ENCODE peak calls at places on chromosomes 7 and 10, in five cellular contexts. C is stimulated activated CD4-positive, alpha-beta T cell treated with anti-CD3 and anti-CD28 coated beads, Interleukin-2, amount 100 ng/mL, for 48 hours; N is fibroblast of the aortic adventitia; O is A549; W is neural crest cell. F is an unnamed sample.

GRCh38 chr10:71191459-71192113 is 20.8 kb upstream of the UNC5B start:
- DNase-seq in C (no peak), N (no peak), O (no peak), W (no peak), F (no peak)

GRCh38 chr7:44636041-44636580 is 29.7 kb downstream of the OGDH start:
- DNase-seq in C (no peak), N (no peak), O (no peak), W (no peak), F (no peak)

GRCh38 chr10:49309691-49310371 is 10.9 kb downstream of the C10orf71 start:
- DNase-seq in C (no peak), N (no peak), O (no peak), W (no peak), F (no peak)

GRCh38 chr10:4867520-4868356 is 41.7 kb downstream of the AKR1E2 start:
- DNase-seq in C (no peak), N (peak), O (no peak), W (no peak), F (peak)

GRCh38 chr10:133378251-133379096 is 588 bp upstream of the PAOX start:
- DNase-seq in C (no peak), N (peak), O (peak), W (peak), F (peak)

GRCh38 chr7:45601094-45601493 is 26.9 kb downstream of the ADCY1 start:
- DNase-seq in C (no peak), N (no peak), O (no peak), W (no peak), F (no peak)

GRCh38 chr7:138752568-138753518 is 45.0 kb upstream of the TMEM213 start:
- DNase-seq in C (peak), N (no peak), O (peak), W (no peak), F (no peak)

GRCh38 chr7:120998996-120999565 is 10.6 kb downstream of the CPED1 start:
- DNase-seq in C (no peak), N (no peak), O (no peak), W (no peak), F (no peak)

GRCh38 chr7:43666938-43667337 is 62.4 kb downstream of the COA1 start:
- DNase-seq in C (no peak), N (peak), O (no peak), W (no peak), F (peak)

GRCh38 chr7:46178685-46179084 is 257.6 kb upstream of the IGFBP3 start:
- DNase-seq in C (no peak), N (peak), O (no peak), W (no peak), F (peak)

GRCh38 chr7:121938429-121938996 is 65.6 kb downstream of the PTPRZ1 start:
- DNase-seq in C (no peak), N (no peak), O (no peak), W (no peak), F (no peak)

GRCh38 chr10:64014281-64014680 is 493.1 kb downstream of the REEP3 start:
- DNase-seq in C (no peak), N (no peak), O (no peak), W (no peak), F (no peak)

GRCh38 chr10:86684305-86684704 is 16.0 kb downstream of the LDB3 start:
- DNase-seq in C (no peak), N (peak), O (no peak), W (peak), F (peak)

GRCh38 chr7:96311967-96312366 is 9.9 kb downstream of the SLC25A13 start:
- DNase-seq in C (no peak), N (peak), O (no peak), W (no peak), F (peak)

GRCh38 chr10:120981601-120982381 is 130.6 kb downstream of the WDR11 start:
- DNase-seq in C (no peak), N (no peak), O (no peak), W (no peak), F (no peak)

GRCh38 chr10:45059632-45060031 is 58.9 kb downstream of the ZNF22 start:
- DNase-seq in C (no peak), N (no peak), O (no peak), W (no peak), F (no peak)

GRCh38 chr10:116747325-116747724 is 5.0 kb upstream of the HSPA12A start:
- DNase-seq in C (no peak), N (no peak), O (no peak), W (no peak), F (no peak)

GRCh38 chr7:81211617-81212016 is 292.8 kb upstream of the SEMA3C start:
- DNase-seq in C (no peak), N (peak), O (no peak), W (no peak), F (peak)

GRCh38 chr7:108024538-108024937 is 21.6 kb upstream of the LAMB1 start:
- DNase-seq in C (no peak), N (no peak), O (no peak), W (no peak), F (no peak)

GRCh38 chr10:42754155-42755027 is 28.2 kb upstream of the BMS1 start:
- DNase-seq in C (peak), N (no peak), O (no peak), W (peak), F (peak)

GRCh38 chr10:133257489-133258065 is 19.1 kb downstream of the ADAM8 start:
- DNase-seq in C (no peak), N (peak), O (peak), W (no peak), F (peak)

GRCh38 chr7:94561841-94562514 is 52.4 kb downstream of the CASD1 start:
- DNase-seq in C (no peak), N (peak), O (no peak), W (no peak), F (peak)

GRCh38 chr7:4103352-4104091 is 578.6 kb upstream of the FOXK1 start:
- DNase-seq in C (no peak), N (no peak), O (peak), W (no peak), F (peak)

GRCh38 chr10:130361351-130362105 is 225.3 kb downstream of the GLRX3 start:
- DNase-seq in C (no peak), N (no peak), O (no peak), W (no peak), F (no peak)

GRCh38 chr7:98352621-98353020 is 48.3 kb downstream of the BAIAP2L1 start:
- DNase-seq in C (no peak), N (peak), O (peak), W (no peak), F (peak)

GRCh38 chr10:132648072-132648855 is 110.7 kb downstream of the INPP5A start:
- DNase-seq in C (no peak), N (no peak), O (no peak), W (no peak), F (no peak)

GRCh38 chr10:84264611-84265141 is 19.8 kb downstream of the RGR start:
- DNase-seq in C (peak), N (peak), O (peak), W (peak), F (peak)

GRCh38 chr10:7194571-7194970 is 216.3 kb downstream of the SFMBT2 start:
- DNase-seq in C (no peak), N (no peak), O (no peak), W (no peak), F (no peak)

F was measured in fibroblast of pulmonary artery.